ENCODE peak calls at places on chromosomes 11 and 22, in four cellular contexts. R is HAP-1, Y is endothelial cell, O is fibroblast of mammary gland. K is an unnamed sample.

GRCh38 chr11:2398664-2399355 is 1.7 kb upstream of the TSSC4 start:
- DNase-seq in R (no peak), Y (no peak), O (no peak), K (no peak)

GRCh38 chr11:45233804-45234170 is 52.4 kb downstream of the SYT13 start:
- DNase-seq in R (no peak), Y (no peak), O (no peak), K (no peak)

GRCh38 chr11:67416416-67417335 is 1.2 kb downstream of the CARNS1 start:
- DNase-seq in R (no peak), Y (no peak), O (no peak), K (no peak)

GRCh38 chr11:64581057-64581523 is 9.9 kb upstream of the SLC22A12 start:
- DNase-seq in R (no peak), Y (no peak), O (no peak), K (no peak)

GRCh38 chr22:36256474-36256873 is 3.5 kb downstream of the APOL1 start:
- DNase-seq in R (no peak), Y (no peak), O (no peak), K (no peak)

GRCh38 chr22:36352775-36353507 is 34.8 kb downstream of the MYH9 start:
- DNase-seq in R (no peak), Y (no peak), O (peak; percentile 91), K (no peak)

GRCh38 chr11:71556018-71556417 is 7.8 kb downstream of the KRTAP5-9 start:
- DNase-seq in R (no peak), Y (no peak), O (no peak), K (no peak)

GRCh38 chr11:110159491-110159890 is 66.3 kb downstream of the ZC3H12C start:
- DNase-seq in R (no peak), Y (no peak), O (no peak), K (no peak)

GRCh38 chr22:50739894-50740293 is 1.9 kb downstream of the ACR start:
- DNase-seq in R (no peak), Y (peak; percentile 15), O (no peak), K (no peak)

GRCh38 chr11:2532704-2533641 is 88.2 kb downstream of the KCNQ1 start:
- DNase-seq in R (peak; percentile 85), Y (peak; percentile 98), O (peak; percentile 81), K (peak; percentile 80)

GRCh38 chr22:41557401-41558240 is 3.2 kb upstream of the CSDC2 start:
- DNase-seq in R (no peak), Y (no peak), O (peak; percentile 89), K (peak; percentile 82)

GRCh38 chr11:132373405-132374141 is 1003.2 kb downstream of the NTM start:
- DNase-seq in R (no peak), Y (no peak), O (no peak), K (no peak)

GRCh38 chr22:38304526-38304925 is 12.7 kb downstream of the CSNK1E start:
- DNase-seq in R (no peak), Y (no peak), O (peak; percentile 54), K (no peak)

GRCh38 chr11:44229664-44230063 is 80.3 kb downstream of the ALX4 start:
- DNase-seq in R (no peak), Y (no peak), O (no peak), K (peak; percentile 62)

GRCh38 chr11:116980136-116980793 is 118.0 kb downstream of the SIK3 start:
- DNase-seq in R (no peak), Y (no peak), O (no peak), K (no peak)

GRCh38 chr11:75326439-75326810 is 25.0 kb downstream of the ARRB1 start:
- DNase-seq in R (no peak), Y (no peak), O (no peak), K (no peak)

GRCh38 chr11:88402192-88402715 is 64.7 kb upstream of the CTSC start:
- DNase-seq in R (no peak), Y (no peak), O (peak; percentile 91), K (peak; percentile 62)

GRCh38 chr22:20953668-20954500 is 13.2 kb upstream of the AIFM3 start:
- DNase-seq in R (no peak), Y (no peak), O (peak; percentile 71), K (no peak)

GRCh38 chr11:63553759-63554158 is 9.4 kb downstream of the PLAAT2 start:
- DNase-seq in R (no peak), Y (no peak), O (peak; percentile 10), K (no peak)

GRCh38 chr22:50186181-50186731 is 543 bp downstream of the TRABD start:
- DNase-seq in R (no peak), Y (no peak), O (no peak), K (no peak)

GRCh38 chr11:106644824-106645223 is 373.5 kb downstream of the GUCY1A2 start:
- DNase-seq in R (no peak), Y (no peak), O (peak; percentile 20), K (no peak)

GRCh38 chr11:56396047-56396446 is 16.4 kb upstream of the OR5AL1 start:
- DNase-seq in R (no peak), Y (no peak), O (no peak), K (no peak)

GRCh38 chr22:31079095-31079642 is 1.9 kb upstream of the SMTN start:
- DNase-seq in R (no peak), Y (no peak), O (no peak), K (no peak)

GRCh38 chr11:102940714-102941588 is 14.6 kb downstream of the MMP13 start:
- DNase-seq in R (peak; percentile 77), Y (peak; percentile 44), O (peak; percentile 75), K (peak; percentile 78)

GRCh38 chr11:117808768-117809167 is 11.8 kb upstream of the DSCAML1 start:
- DNase-seq in R (no peak), Y (no peak), O (peak; percentile 45), K (no peak)

GRCh38 chr11:2794947-2795346 is 90.6 kb downstream of the CDKN1C start:
- DNase-seq in R (no peak), Y (no peak), O (no peak), K (no peak)

GRCh38 chr11:111093061-111093460 is 152.5 kb upstream of the POU2AF2 start:
- DNase-seq in R (no peak), Y (no peak), O (no peak), K (no peak)

GRCh38 chr11:10091314-10092045 is 202.5 kb downstream of the SBF2 start:
- DNase-seq in R (peak; percentile 66), Y (no peak), O (no peak), K (no peak)